ENCODE peak calls at places on chromosomes 3 and 15, in six cellular contexts. Y, U, I, D, H and W are unnamed samples.

GRCh38 chr15:41746802-41747201 is 27.5 kb upstream of the MAPKBP1 start:
- DNase-seq in D (no peak), U (no peak), I (no peak), H (no peak), Y (no peak), W (no peak)

GRCh38 chr15:51024735-51025453 is 69.8 kb downstream of the TNFAIP8L3 start:
- DNase-seq in U (no peak), I (no peak), Y (no peak), H (peak), D (no peak), W (no peak)

GRCh38 chr15:72554471-72555425 is 80.6 kb downstream of the ARIH1 start:
- DNase-seq in D (peak), Y (no peak), I (peak), U (no peak), H (peak), W (no peak)

GRCh38 chr3:149977391-149977790 is 6.7 kb upstream of the PFN2 start:
- DNase-seq in I (no peak), U (no peak), D (no peak), Y (no peak), H (no peak), W (no peak)

GRCh38 chr3:11651900-11652299 is 8.2 kb upstream of the VGLL4 start:
- DNase-seq in U (peak), D (no peak), Y (peak), H (no peak), I (no peak), W (no peak)

GRCh38 chr3:74465652-74466415 is 148.6 kb downstream of the CNTN3 start:
- DNase-seq in U (no peak), Y (no peak), I (no peak), D (no peak), H (no peak), W (no peak)

GRCh38 chr3:101518421-101518871 is 5.4 kb upstream of the SENP7 start:
- DNase-seq in U (no peak), Y (no peak), H (peak), I (no peak), D (no peak), W (no peak)

GRCh38 chr15:47675735-47676134 is 41.6 kb upstream of the SEMA6D start:
- DNase-seq in U (no peak), I (no peak), H (no peak), Y (peak), D (no peak), W (no peak)

GRCh38 chr3:151047636-151048035 is 37.8 kb upstream of the MED12L start:
- DNase-seq in D (no peak), I (no peak), U (no peak), H (peak), Y (no peak), W (no peak)

GRCh38 chr3:117350386-117350785 is 640.8 kb downstream of the TUSC7 start:
- DNase-seq in D (no peak), Y (no peak), U (no peak), I (peak), H (no peak), W (no peak)

GRCh38 chr3:100027321-100027720 is 87.0 kb downstream of the FILIP1L start:
- DNase-seq in I (no peak), U (no peak), Y (no peak), H (no peak), D (no peak), W (no peak)

DNA sequence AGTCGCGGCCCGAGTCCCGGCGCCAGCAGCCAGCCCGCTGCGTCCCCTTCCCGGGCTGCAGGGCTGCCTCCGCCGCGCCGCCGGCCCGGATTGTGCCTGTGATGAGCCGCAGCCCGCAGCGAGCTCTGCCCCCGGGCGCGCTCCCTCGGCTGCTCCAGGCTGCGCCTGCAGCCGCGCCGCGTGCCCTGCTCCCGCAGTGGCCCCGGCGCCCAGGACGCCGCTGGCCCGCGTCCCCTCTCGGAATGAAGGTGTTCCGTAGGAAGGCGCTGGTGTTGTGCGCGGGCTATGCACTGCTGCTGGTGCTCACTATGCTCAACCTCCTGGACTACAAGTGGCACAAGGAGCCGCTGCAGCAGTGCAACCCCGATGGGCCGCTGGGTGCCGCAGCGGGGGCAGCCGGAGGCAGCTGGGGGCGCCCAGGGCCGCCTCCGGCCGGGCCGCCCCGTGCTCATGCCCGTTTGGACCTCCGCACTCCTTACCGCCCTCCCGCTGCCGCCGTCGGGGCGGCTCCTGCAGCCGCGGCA is 1.2 kb downstream of the CHST2 start:
- DNase-seq in I (no peak), U (peak), Y (peak), H (peak), D (no peak), W (peak)
- TF ChIP-seq CTCF in I (no peak), U (no peak), Y (no peak), H (no peak), D (no peak), W (no peak)

GRCh38 chr3:114800272-114800671 is 346.8 kb downstream of the ZBTB20 start:
- DNase-seq in U (no peak), I (no peak), Y (no peak), D (no peak), H (no peak), W (no peak)

GRCh38 chr3:114804099-114804498 is 343.0 kb downstream of the ZBTB20 start:
- DNase-seq in Y (peak), U (no peak), D (no peak), H (no peak), I (no peak), W (no peak)

GRCh38 chr3:114799789-114800188 is 347.3 kb downstream of the ZBTB20 start:
- DNase-seq in D (no peak), H (no peak), Y (no peak), U (no peak), I (no peak), W (no peak)

DNA sequence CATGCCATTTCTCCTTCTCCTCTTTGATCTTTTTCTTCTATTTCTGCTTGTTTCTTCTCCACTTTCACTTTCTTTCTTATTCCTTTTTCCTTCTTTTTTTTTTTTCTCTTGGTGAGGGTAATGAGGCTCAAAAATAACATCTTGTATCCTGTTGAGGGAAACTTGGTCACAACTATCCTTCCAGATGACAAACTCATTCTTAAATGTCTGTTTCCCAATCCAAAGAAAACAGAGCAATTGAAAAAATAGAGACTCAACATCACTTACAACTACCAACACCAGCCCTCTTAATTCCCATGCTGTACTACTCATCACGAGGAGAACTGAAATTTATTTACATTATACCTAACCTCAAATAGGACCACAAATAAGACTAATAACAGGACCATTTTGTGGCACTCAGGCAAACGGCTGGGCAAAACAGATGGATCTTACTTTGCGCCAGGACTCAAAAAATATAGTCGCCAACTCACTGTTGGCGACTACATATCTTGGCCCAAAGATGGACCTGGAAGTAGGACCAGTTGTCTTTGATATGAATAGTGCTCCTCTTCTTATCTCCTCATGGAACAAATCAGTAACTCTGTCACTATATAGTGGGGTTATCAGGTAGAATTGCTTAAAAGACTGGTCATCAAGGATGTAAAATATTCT is 343.9 kb downstream of the ZBTB20 start:
- DNase-seq in D (no peak), Y (no peak), I (no peak), H (no peak), U (no peak), W (no peak)
- TF ChIP-seq CTCF in D (no peak), Y (no peak), I (no peak), H (no peak), U (no peak), W (no peak)

DNA sequence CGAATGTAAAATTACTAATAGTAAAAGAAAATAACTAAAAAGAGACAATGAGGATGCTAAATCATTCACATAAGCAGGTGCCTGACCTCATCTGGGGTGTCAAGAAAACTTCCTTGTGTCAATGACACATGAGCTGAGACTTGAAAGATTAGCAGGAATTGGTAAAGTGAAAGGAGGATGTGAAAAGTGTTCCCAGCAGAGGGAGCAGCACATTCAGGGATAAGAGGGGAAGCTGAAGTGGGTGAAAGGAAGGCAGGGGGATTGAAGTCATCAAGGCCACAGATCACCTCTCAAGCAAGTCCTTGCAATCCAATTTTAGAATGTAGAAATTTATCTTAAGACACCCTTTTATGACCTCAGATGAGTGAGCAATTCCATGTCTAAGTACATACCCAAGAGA is 60.2 kb upstream of the ACP3 start:
- DNase-seq in Y (peak), U (peak), D (peak), I (peak), H (peak), W (peak)
- TF ChIP-seq CTCF in Y (peak), U (peak), D (peak), I (peak), H (peak), W (no peak)

GRCh38 chr3:165855581-165855980 is 18.4 kb upstream of the BCHE start:
- DNase-seq in U (no peak), D (no peak), Y (no peak), I (no peak), H (peak), W (no peak)

GRCh38 chr3:165852150-165852549 is 14.9 kb upstream of the BCHE start:
- DNase-seq in U (no peak), D (no peak), Y (no peak), I (no peak), H (no peak), W (no peak)

GRCh38 chr3:165852710-165853109 is 15.5 kb upstream of the BCHE start:
- DNase-seq in H (no peak), U (no peak), D (no peak), I (no peak), Y (no peak), W (no peak)

GRCh38 chr3:165854696-165855095 is 17.5 kb upstream of the BCHE start:
- DNase-seq in U (peak), Y (peak), D (no peak), H (no peak), I (no peak), W (no peak)
- TF ChIP-seq CTCF in U (peak), Y (peak), D (peak), H (peak), I (peak), W (no peak)